ENCODE peak calls at places on chromosomes 2 and 18, in six cellular contexts. J is endothelial cell; G is fibroblast of pulmonary artery; D is posterior vena cava; S is stimulated activated CD4-positive, alpha-beta T cell treated with anti-CD3 and anti-CD28 coated beads, TNF-alpha, amount 100 ng/mL, for 1 hour; K is Karpas-422. C is an unnamed sample.

GRCh38 chr2:38465789-38466127 is 88.7 kb upstream of the ATL2 start:
- DNase-seq in J (peak; percentile 43), G (peak; percentile 39), D (no peak), S (no peak), K (peak; percentile 86), C (no peak)

GRCh38 chr2:187658952-187659525 is 104.8 kb upstream of the TFPI start:
- DNase-seq in J (peak; percentile 18), G (peak; percentile 51), D (no peak), S (no peak), K (no peak), C (no peak)

GRCh38 chr2:85017436-85018048 is 46.6 kb downstream of the KCMF1 start:
- DNase-seq in J (no peak), G (peak; percentile 49), D (no peak), S (no peak), K (peak; percentile 66), C (no peak)

GRCh38 chr2:237122214-237122666 is 36.6 kb downstream of the COPS8 start:
- DNase-seq in J (peak; percentile 78), G (peak; percentile 84), D (peak; percentile 86), S (no peak), K (peak; percentile 77), C (peak; percentile 7)

GRCh38 chr2:232439758-232440135 is 16.2 kb upstream of the ALPI start:
- DNase-seq in J (no peak), G (no peak), D (no peak), S (no peak), K (no peak), C (no peak)

GRCh38 chr2:44707945-44708645 is 233.4 kb upstream of the SIX3 start:
- DNase-seq in J (no peak), G (no peak), D (no peak), S (no peak), K (peak; percentile 61), C (no peak)

GRCh38 chr2:135152361-135152760 is 100.3 kb downstream of the RAB3GAP1 start:
- DNase-seq in J (no peak), G (no peak), D (no peak), S (no peak), K (no peak), C (no peak)

GRCh38 chr2:177753682-177754475 is 318.7 kb downstream of the PDE11A start:
- DNase-seq in J (peak; percentile 28), G (peak; percentile 82), D (peak; percentile 93), S (no peak), K (peak; percentile 84), C (no peak)

GRCh38 chr2:70710276-70710675 is 57.7 kb downstream of the ADD2 start:
- DNase-seq in J (no peak), G (no peak), D (no peak), S (no peak), K (no peak), C (no peak)

GRCh38 chr2:50345691-50346090 is 686.2 kb downstream of the NRXN1 start:
- DNase-seq in J (no peak), G (no peak), D (no peak), S (no peak), K (no peak), C (no peak)

GRCh38 chr2:42224422-42225067 is 55.4 kb downstream of the EML4 start:
- DNase-seq in J (no peak), G (no peak), D (no peak), S (no peak), K (no peak), C (no peak)

GRCh38 chr2:64329848-64330247 is 124.1 kb upstream of the LGALSL start:
- DNase-seq in J (no peak), G (peak; percentile 63), D (no peak), S (no peak), K (no peak), C (no peak)

GRCh38 chr2:216259081-216259480 is 113.2 kb downstream of the MARCHF4 start:
- DNase-seq in J (no peak), G (no peak), D (no peak), S (no peak), K (no peak), C (no peak)

GRCh38 chr2:239348563-239349447 is 52.0 kb downstream of the HDAC4 start:
- DNase-seq in J (no peak), G (no peak), D (no peak), S (no peak), K (no peak), C (no peak)

GRCh38 chr2:183059561-183059960 is 19.0 kb upstream of the DUSP19 start:
- DNase-seq in J (no peak), G (peak; percentile 85), D (no peak), S (no peak), K (no peak), C (no peak)

GRCh38 chr2:72236445-72237067 is 88.9 kb upstream of the CYP26B1 start:
- DNase-seq in J (no peak), G (peak; percentile 80), D (no peak), S (no peak), K (no peak), C (no peak)

GRCh38 chr2:38375711-38376345 is 1.2 kb downstream of the ATL2 start:
- DNase-seq in J (peak; percentile 49), G (peak; percentile 34), D (no peak), S (no peak), K (peak; percentile 90), C (no peak)

GRCh38 chr2:85545780-85546240 is 6.8 kb downstream of the MAT2A start:
- DNase-seq in J (no peak), G (no peak), D (no peak), S (no peak), K (peak; percentile 76), C (no peak)

GRCh38 chr2:44233450-44234128 is 41.7 kb upstream of the SLC3A1 start:
- DNase-seq in J (no peak), G (peak; percentile 72), D (no peak), S (no peak), K (no peak), C (no peak)

GRCh38 chr2:219104107-219105050 is 43.7 kb upstream of the IHH start:
- DNase-seq in J (peak; percentile 21), G (peak; percentile 43), D (no peak), S (no peak), K (peak; percentile 79), C (no peak)

GRCh38 chr2:9032555-9032954 is 29.1 kb upstream of the MBOAT2 start:
- DNase-seq in J (no peak), G (no peak), D (no peak), S (no peak), K (no peak), C (no peak)

GRCh38 chr2:197168705-197169104 is 141.9 kb downstream of the ANKRD44 start:
- DNase-seq in J (peak; percentile 78), G (peak; percentile 80), D (peak; percentile 80), S (peak; percentile 22), K (peak; percentile 95), C (peak; percentile 25)

GRCh38 chr2:192123847-192124246 is 70.9 kb downstream of the TMEFF2 start:
- DNase-seq in J (no peak), G (peak; percentile 30), D (no peak), S (no peak), K (no peak), C (no peak)

GRCh38 chr2:29307522-29307921 is 192.3 kb downstream of the CLIP4 start:
- DNase-seq in J (no peak), G (no peak), D (no peak), S (no peak), K (no peak), C (no peak)

GRCh38 chr18:43563780-43564179 is 286.5 kb upstream of the SYT4 start:
- DNase-seq in J (peak; percentile 52), G (peak; percentile 59), D (no peak), S (no peak), K (peak; percentile 77), C (no peak)

GRCh38 chr2:128440666-128441340 is 122.1 kb upstream of the HS6ST1 start:
- DNase-seq in J (no peak), G (no peak), D (no peak), S (no peak), K (no peak), C (no peak)

GRCh38 chr2:18500333-18500732 is 60.1 kb downstream of the RDH14 start:
- DNase-seq in J (no peak), G (peak; percentile 94), D (no peak), S (no peak), K (no peak), C (no peak)

GRCh38 chr2:241482556-241482955 is 25.8 kb downstream of the STK25 start:
- DNase-seq in J (no peak), G (no peak), D (no peak), S (no peak), K (no peak), C (no peak)

GRCh38 chr2:85131116-85131515 is 2.1 kb upstream of the TCF7L1 start:
- DNase-seq in J (peak; percentile 34), G (peak; percentile 59), D (no peak), S (no peak), K (peak; percentile 50), C (no peak)

GRCh38 chr18:63505566-63506335 is 29.0 kb downstream of the SERPINB5 start:
- DNase-seq in J (peak; percentile 73), G (peak; percentile 28), D (no peak), S (no peak), K (peak; percentile 88), C (no peak)

GRCh38 chr2:9288233-9288632 is 81.6 kb downstream of the ASAP2 start:
- DNase-seq in J (no peak), G (peak; percentile 78), D (no peak), S (no peak), K (no peak), C (no peak)